ENCODE peak calls at places on chromosomes 3 and 15, in eight cellular contexts. M, U, A, P, W, Y, L and R are unnamed samples.

GRCh38 chr3:114406286-114406685 is 112.5 kb downstream of the TIGIT start:
- DNase-seq in M (no peak), U (no peak), A (no peak), P (no peak), W (no peak), Y (no peak), L (peak; percentile 29), R (no peak)

GRCh38 chr3:85030052-85030451 is 71.3 kb downstream of the CADM2 start:
- DNase-seq in M (no peak), U (no peak), A (no peak), P (no peak), W (no peak), Y (no peak), L (no peak), R (no peak)

GRCh38 chr3:106428565-106428994 is 559.8 kb upstream of the CBLB start:
- DNase-seq in M (no peak), U (no peak), A (no peak), P (peak; percentile 17), W (peak; percentile 68), Y (peak; percentile 15), L (peak; percentile 100), R (no peak)

GRCh38 chr3:157981819-157982218 is 124.4 kb downstream of the SHOX2 start:
- DNase-seq in M (no peak), U (no peak), A (no peak), P (no peak), W (no peak), Y (no peak), L (no peak), R (no peak)

GRCh38 chr3:50288387-50289007 is 3.7 kb downstream of the IFRD2 start:
- DNase-seq in M (no peak), U (no peak), A (no peak), P (no peak), W (no peak), Y (no peak), L (no peak), R (no peak)

GRCh38 chr3:144590854-144591253 is 619.2 kb downstream of the DIPK2A start:
- DNase-seq in M (no peak), U (no peak), A (no peak), P (no peak), W (no peak), Y (no peak), L (peak; percentile 94), R (no peak)

GRCh38 chr3:6147883-6148282 is 713.0 kb upstream of the GRM7 start:
- DNase-seq in M (no peak), U (no peak), A (no peak), P (no peak), W (no peak), Y (no peak), L (no peak), R (no peak)

GRCh38 chr3:160618878-160619277 is 53.5 kb upstream of the KPNA4 start:
- DNase-seq in M (no peak), U (no peak), A (no peak), P (no peak), W (no peak), Y (no peak), L (peak; percentile 13), R (no peak)

GRCh38 chr15:68939501-68939900 is 9.2 kb downstream of the SPESP1 start:
- DNase-seq in M (no peak), U (no peak), A (no peak), P (no peak), W (no peak), Y (no peak), L (no peak), R (no peak)

GRCh38 chr3:35817212-35817611 is 177.9 kb downstream of the ARPP21 start:
- DNase-seq in M (no peak), U (no peak), A (no peak), P (no peak), W (no peak), Y (no peak), L (no peak), R (no peak)

GRCh38 chr15:20294651-20295237 is 246.9 kb downstream of the GOLGA6L6 start:
- DNase-seq in M (no peak), U (peak; percentile 13), A (no peak), P (no peak), W (no peak), Y (no peak), L (no peak), R (no peak)

GRCh38 chr3:146594843-146595482 is 10.2 kb downstream of the PLSCR5 start:
- DNase-seq in M (no peak), U (no peak), A (no peak), P (no peak), W (no peak), Y (no peak), L (peak; percentile 33), R (no peak)

GRCh38 chr3:27378331-27378730 is 9.1 kb upstream of the NEK10 start:
- DNase-seq in M (no peak), U (no peak), A (no peak), P (no peak), W (no peak), Y (no peak), L (no peak), R (no peak)

GRCh38 chr3:196985298-196985697 is 16.7 kb upstream of the PIGZ start:
- DNase-seq in M (no peak), U (no peak), A (no peak), P (no peak), W (no peak), Y (no peak), L (no peak), R (no peak)

GRCh38 chr15:60774829-60775228 is 295.9 kb upstream of the ICE2 start:
- DNase-seq in M (no peak), U (no peak), A (no peak), P (no peak), W (no peak), Y (no peak), L (no peak), R (no peak)

GRCh38 chr3:81922404-81922803 is 161.0 kb upstream of the GBE1 start:
- DNase-seq in M (no peak), U (no peak), A (no peak), P (no peak), W (no peak), Y (no peak), L (no peak), R (no peak)

GRCh38 chr3:46359748-46360509 is 6.0 kb downstream of the CCR2 start:
- DNase-seq in M (no peak), U (no peak), A (no peak), P (no peak), W (no peak), Y (no peak), L (peak; percentile 21), R (no peak)

GRCh38 chr15:41151451-41152005 is 35.4 kb upstream of the INO80 start:
- DNase-seq in M (no peak), U (no peak), A (no peak), P (no peak), W (no peak), Y (no peak), L (no peak), R (no peak)

GRCh38 chr15:41150279-41150678 is 34.2 kb upstream of the INO80 start:
- DNase-seq in M (no peak), U (no peak), A (no peak), P (no peak), W (no peak), Y (no peak), L (no peak), R (no peak)

GRCh38 chr15:41153733-41154132 is 37.7 kb upstream of the INO80 start:
- DNase-seq in M (no peak), U (no peak), A (no peak), P (no peak), W (no peak), Y (no peak), L (no peak), R (no peak)

GRCh38 chr15:41148065-41148464 is 32.0 kb upstream of the INO80 start:
- DNase-seq in M (no peak), U (no peak), A (no peak), P (no peak), W (no peak), Y (no peak), L (no peak), R (no peak)
- H3K27ac ChIP-seq in M (no peak overlapping the region), U (no peak overlapping the region), A (no peak overlapping the region), P (no peak overlapping the region), W (no peak overlapping the region), Y (no peak overlapping the region), L (no peak overlapping the region), R (no peak overlapping the region)

GRCh38 chr3:26089249-26089648 is 299.4 kb downstream of the OXSM start:
- DNase-seq in M (no peak), U (no peak), A (no peak), P (no peak), W (no peak), Y (no peak), L (no peak), R (no peak)

GRCh38 chr3:26090589-26090988 is 300.7 kb downstream of the OXSM start:
- DNase-seq in M (no peak), U (no peak), A (no peak), P (no peak), W (no peak), Y (no peak), L (no peak), R (no peak)

GRCh38 chr3:26087751-26088150 is 297.9 kb downstream of the OXSM start:
- DNase-seq in M (no peak), U (no peak), A (no peak), P (no peak), W (no peak), Y (no peak), L (no peak), R (no peak)

GRCh38 chr3:26091096-26091495 is 301.2 kb downstream of the OXSM start:
- DNase-seq in M (no peak), U (no peak), A (no peak), P (no peak), W (no peak), Y (no peak), L (no peak), R (no peak)
- H3K9me3 ChIP-seq in M (peaks cover 26% of the 10 kb centered on the region), U (no peaks in the 10 kb centered on the region), A (peaks cover 15% of the 10 kb centered on the region), P (no peaks in the 10 kb centered on the region), W (no peaks in the 10 kb centered on the region), Y (peaks cover 4% of the 10 kb centered on the region), L (peaks cover 8% of the 10 kb centered on the region), R (peaks cover 11% of the 10 kb centered on the region)

DNA sequence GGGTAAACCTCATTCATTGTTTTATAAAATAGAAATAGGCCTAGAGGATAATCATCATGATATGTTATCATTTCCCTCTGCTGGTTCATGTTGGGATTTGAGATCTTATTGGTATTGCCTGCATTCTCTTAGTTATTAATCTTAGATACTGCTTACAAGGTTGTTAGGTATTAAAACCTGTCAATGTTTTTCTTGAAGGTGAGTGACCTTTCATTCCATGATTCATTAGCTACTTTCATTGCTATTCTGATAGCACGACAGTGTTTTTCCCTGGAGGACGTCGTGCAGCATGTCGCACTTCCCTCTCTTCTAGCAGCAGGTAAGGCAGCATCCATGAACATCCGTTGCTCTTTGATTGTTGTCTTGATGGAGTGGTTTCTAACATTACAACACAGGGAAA is 17.1 kb downstream of the P2RY12 start:
- DNase-seq in M (no peak), U (no peak), A (no peak), P (no peak), W (no peak), Y (no peak), L (no peak), R (no peak)
- TF ChIP-seq CTCF in M (no peak), U (no peak), A (no peak), P (no peak), W (no peak), Y (no peak), L (no peak), R (no peak)

DNA sequence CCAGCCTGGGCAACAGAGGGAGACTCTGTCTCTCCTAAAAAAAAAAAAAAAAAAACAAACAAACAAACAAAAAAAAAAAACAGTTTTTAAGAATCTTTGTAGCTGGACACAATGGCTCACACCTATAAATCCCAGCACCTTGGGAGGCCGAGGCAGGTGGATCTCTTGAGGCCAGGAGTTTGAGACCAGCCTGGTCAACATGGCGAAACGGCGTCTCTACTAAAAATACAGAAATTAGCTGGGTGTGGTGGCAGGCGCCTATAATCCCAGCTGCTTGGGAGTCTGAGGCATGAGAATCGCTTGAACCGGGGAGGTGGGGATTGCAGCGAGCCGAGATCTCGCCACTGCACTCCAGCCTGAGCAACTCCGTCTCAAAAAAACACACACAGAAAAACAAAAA is 53.1 kb downstream of the KLHL25 start:
- DNase-seq in M (no peak), U (no peak), A (no peak), P (no peak), W (peak; percentile 17), Y (no peak), L (no peak), R (no peak)
- H3K27ac ChIP-seq in M (no peak overlapping the region), U (no peak overlapping the region), A (peak overlapping the region; percentile 3), P (no peak overlapping the region), W (peak overlapping the region; percentile 31), Y (no peak overlapping the region), L (no peak overlapping the region), R (no peak overlapping the region)